ENCODE peak calls at places on chromosomes 4 and X, in nine cellular contexts. C, I, E, N, R, P, F, A and Z are unnamed samples.

GRCh38 chr4:34953145-34953799 is 1291.0 kb downstream of the ARAP2 start:
- DNase-seq in P (no peak), E (no peak), C (no peak), F (no peak), R (peak), N (no peak), A (no peak), I (no peak), Z (no peak)

GRCh38 chr4:158996669-158997074 is 106.2 kb upstream of the RAPGEF2 start:
- DNase-seq in F (peak), R (no peak), P (peak), I (peak), C (no peak), N (no peak), A (no peak), E (no peak), Z (no peak)

GRCh38 chr4:53589511-53589910 is 1.8 kb downstream of the LNX1 start:
- DNase-seq in N (no peak), F (no peak), R (peak), P (no peak), E (no peak), C (no peak), I (no peak), A (no peak), Z (no peak)

GRCh38 chr4:88828846-88829245 is 131.2 kb upstream of the NAP1L5 start:
- DNase-seq in R (no peak), C (no peak), A (no peak), N (no peak), E (no peak), F (no peak), I (no peak), P (no peak), Z (no peak)

GRCh38 chr4:2472187-2472586 is 3.3 kb downstream of the RNF4 start:
- DNase-seq in E (no peak), R (no peak), C (no peak), A (no peak), F (peak), I (peak), N (no peak), P (no peak), Z (no peak)

GRCh38 chr4:8914461-8915171 is 43.0 kb upstream of the HMX1 start:
- DNase-seq in R (no peak), A (no peak), I (peak), E (peak), C (no peak), F (no peak), P (no peak), N (no peak), Z (no peak)

GRCh38 chr4:139619644-139620043 is 46.0 kb upstream of the MGST2 start:
- DNase-seq in I (no peak), E (no peak), P (no peak), A (no peak), C (peak), R (peak), F (peak), N (no peak), Z (no peak)

GRCh38 chrX:107574711-107575110 is 53.6 kb upstream of the PRPS1 start:
- DNase-seq in C (no peak), R (no peak), N (no peak), A (no peak), E (no peak), P (no peak), I (no peak), F (peak), Z (no peak)

GRCh38 chr4:163121689-163122088 is 45.0 kb downstream of the NAF1 start:
- DNase-seq in R (no peak), E (no peak), A (no peak), C (no peak), P (no peak), I (no peak), N (no peak), F (peak), Z (no peak)

GRCh38 chr4:77072195-77072753 is 3.5 kb downstream of the CCNI start:
- DNase-seq in C (no peak), F (peak), A (no peak), P (no peak), E (no peak), I (no peak), N (no peak), R (peak), Z (peak)

GRCh38 chrX:101357166-101357795 is 8.7 kb upstream of the TIMM8A start:
- DNase-seq in F (no peak), P (peak), C (no peak), I (no peak), A (no peak), N (no peak), E (no peak), R (peak), Z (no peak)

GRCh38 chr4:1532549-1533395 is 126.5 kb upstream of the NKX1-1 start:
- DNase-seq in N (no peak), P (no peak), E (no peak), C (no peak), F (no peak), A (no peak), I (no peak), R (no peak), Z (no peak)

GRCh38 chr4:22071749-22072148 is 123.2 kb upstream of the KCNIP4 start:
- DNase-seq in N (no peak), R (no peak), I (no peak), P (no peak), E (no peak), F (peak), A (no peak), C (no peak), Z (no peak)

GRCh38 chr4:2728806-2729532 is 27.2 kb downstream of the TNIP2 start:
- DNase-seq in F (no peak), P (no peak), A (no peak), E (no peak), I (no peak), R (no peak), C (no peak), N (peak), Z (no peak)

GRCh38 chr4:15805583-15806517 is 27.7 kb downstream of the CD38 start:
- DNase-seq in N (no peak), F (peak), A (no peak), P (peak), I (peak), E (no peak), C (peak), R (peak), Z (no peak)

GRCh38 chr4:153464068-153464467 is 2.1 kb upstream of the TMEM131L start:
- DNase-seq in E (no peak), A (no peak), I (peak), R (no peak), P (no peak), F (no peak), C (no peak), N (no peak), Z (no peak)

GRCh38 chr4:122548452-122548851 is 72.4 kb downstream of the IL21 start:
- DNase-seq in R (no peak), A (no peak), P (no peak), E (no peak), F (peak), N (no peak), I (no peak), C (peak), Z (no peak)

GRCh38 chr4:158850800-158851644 is 82.2 kb downstream of the FNIP2 start:
- DNase-seq in A (no peak), F (peak), P (peak), R (peak), C (peak), E (peak), I (peak), N (no peak), Z (no peak)

GRCh38 chrX:15877380-15877779 is 22.8 kb upstream of the AP1S2 start:
- DNase-seq in R (no peak), P (no peak), A (no peak), N (no peak), F (peak), E (no peak), I (peak), C (no peak), Z (no peak)